ENCODE peak calls at places on chromosomes 5 and 9, in four cellular contexts. P is cardiac fibroblast, K is posterior vena cava, R is choroid plexus epithelial cell. N is an unnamed sample.

GRCh38 chr9:133782157-133783130 is 44.3 kb upstream of the SARDH start:
- DNase-seq in K (peak), P (peak), R (peak), N (peak)

GRCh38 chr9:18447131-18447530 is 26.8 kb upstream of the ADAMTSL1 start:
- DNase-seq in R (no peak), P (peak), K (no peak), N (no peak)

GRCh38 chr9:126144215-126144614 is 182.4 kb upstream of the MVB12B start:
- DNase-seq in P (no peak), R (no peak), K (no peak), N (no peak)

GRCh38 chr5:173459225-173459624 is 131.0 kb upstream of the STC2 start:
- DNase-seq in K (no peak), P (no peak), R (no peak), N (no peak)

GRCh38 chr5:124504081-124504916 is 242.1 kb downstream of the ZNF608 start:
- DNase-seq in P (no peak), K (no peak), R (peak), N (no peak)

GRCh38 chr5:99060306-99061261 is 131.8 kb upstream of the CHD1 start:
- DNase-seq in R (peak), K (peak), P (peak), N (peak)

GRCh38 chr5:113192541-113192940 is 215.9 kb downstream of the DCP2 start:
- DNase-seq in K (no peak), P (no peak), R (no peak), N (no peak)

GRCh38 chr9:132864277-132864676 is 13.8 kb downstream of the AK8 start:
- DNase-seq in R (no peak), K (no peak), P (no peak), N (no peak)

GRCh38 chr5:113047234-113047633 is 70.6 kb downstream of the DCP2 start:
- DNase-seq in R (peak), K (no peak), P (peak), N (no peak)

GRCh38 chr5:78649816-78650561 is 1.4 kb upstream of the LHFPL2 start:
- DNase-seq in P (peak), R (peak), K (no peak), N (no peak)

GRCh38 chr5:102716017-102716416 is 39.1 kb upstream of the PAM start:
- DNase-seq in K (no peak), R (no peak), P (no peak), N (no peak)

GRCh38 chr9:4814913-4815312 is 22.2 kb downstream of the RCL1 start:
- DNase-seq in R (no peak), P (no peak), K (no peak), N (no peak)

GRCh38 chr5:149387081-149387611 is 8.1 kb upstream of the IL17B start:
- DNase-seq in R (peak), P (peak), K (peak), N (no peak)

GRCh38 chr9:32928145-32928763 is 73.2 kb downstream of the APTX start:
- DNase-seq in P (peak), K (no peak), R (no peak), N (peak)

GRCh38 chr5:120808135-120808534 is 344.0 kb downstream of the PRR16 start:
- DNase-seq in P (peak), R (peak), K (no peak), N (no peak)

GRCh38 chr5:93883459-93883858 is 142.1 kb upstream of the POU5F2 start:
- DNase-seq in R (peak), P (no peak), K (no peak), N (no peak)

GRCh38 chr5:16784843-16785791 is 151.0 kb downstream of the MYO10 start:
- DNase-seq in P (peak), K (no peak), R (peak), N (no peak)

GRCh38 chr5:41747291-41747690 is 122.9 kb downstream of the OXCT1 start:
- DNase-seq in P (peak), K (no peak), R (peak), N (no peak)

GRCh38 chr9:109192732-109193361 is 25.8 kb upstream of the FRRS1L start:
- DNase-seq in P (peak), K (no peak), R (peak), N (peak)

GRCh38 chr5:7904170-7904569 is 35.2 kb downstream of the MTRR start:
- DNase-seq in P (peak), K (no peak), R (peak), N (no peak)

GRCh38 chr5:94524841-94525697 is 93.3 kb downstream of the KIAA0825 start:
- DNase-seq in P (peak), K (no peak), R (peak), N (peak)

GRCh38 chr5:128711216-128711615 is 173.2 kb upstream of the FBN2 start:
- DNase-seq in P (peak), K (no peak), R (peak), N (no peak)

GRCh38 chr9:81874926-81875325 is 53.3 kb upstream of the SPATA31D4 start:
- DNase-seq in P (peak), K (no peak), R (peak), N (no peak)

GRCh38 chr5:137516961-137517360 is 17.8 kb upstream of the SPOCK1 start:
- DNase-seq in K (no peak), P (no peak), R (no peak), N (no peak)

GRCh38 chr5:173771058-173771742 is 116.9 kb upstream of the CPEB4 start:
- DNase-seq in R (peak), P (no peak), K (peak), N (no peak)

GRCh38 chr9:89022902-89023301 is 31.6 kb downstream of the S1PR3 start:
- DNase-seq in P (peak), R (peak), K (no peak), N (no peak)

GRCh38 chr5:78157001-78157400 is 137.5 kb downstream of the AP3B1 start:
- DNase-seq in P (no peak), K (no peak), R (no peak), N (no peak)

GRCh38 chr9:38011991-38012390 is 57.0 kb downstream of the SHB start:
- DNase-seq in P (no peak), K (no peak), R (no peak), N (no peak)

GRCh38 chr5:113804264-113804663 is 290.8 kb downstream of the YTHDC2 start:
- DNase-seq in K (no peak), R (no peak), P (no peak), N (no peak)

GRCh38 chr5:136028782-136029742 is at the start of gene TGFBI:
- DNase-seq in R (peak), K (peak), P (peak), N (peak)

GRCh38 chr5:138752341-138752950 is 779 bp upstream of the CTNNA1 start:
- DNase-seq in P (no peak), R (peak), K (no peak), N (no peak)

GRCh38 chr5:75511435-75512382 is at the start of the genes CERT1 and POLK:
- DNase-seq in P (peak), R (peak), K (peak), N (peak)

GRCh38 chr9:130385257-130385656 is 59.5 kb upstream of the ASS1 start:
- DNase-seq in P (no peak), K (no peak), R (no peak), N (no peak)

GRCh38 chr5:169945831-169946261 is 34.4 kb downstream of the INSYN2B start:
- DNase-seq in P (peak), K (peak), R (peak), N (peak)

GRCh38 chr5:129631946-129632345 is 115.9 kb upstream of the MINAR2 start:
- DNase-seq in K (no peak), R (peak), P (peak), N (no peak)

GRCh38 chr5:6710078-6710477 is 3.2 kb upstream of the TENT4A start:
- DNase-seq in P (no peak), K (no peak), R (no peak), N (no peak)

N was measured in cerebellum.